ENCODE peak calls at places on chromosomes 5 and 9, in ten cellular contexts. D is sigmoid colon, P is suprapubic skin, M is right lobe of liver, Y is A549, N is tibial nerve, H is testis, O is body of pancreas, Q is endothelial cell of umbilical vein, F is ovary. I is an unnamed sample.

GRCh38 chr5:116038817-116039216 is 6.5 kb downstream of the ARL14EPL start:
- DNase-seq in D (no peak), N (no peak), Q (no peak), Y (no peak), H (no peak), O (no peak), F (no peak), P (no peak), M (no peak), I (no peak)

GRCh38 chr5:80125962-80126480 is 90.9 kb downstream of the THBS4 start:
- DNase-seq in Q (no peak), H (no peak), F (no peak), Y (no peak), M (no peak), D (no peak), N (no peak), P (no peak), O (peak), I (no peak)

GRCh38 chr5:131575660-131576227 is 59.3 kb downstream of the RAPGEF6 start:
- DNase-seq in Y (no peak), D (no peak), Q (no peak), F (no peak), P (no peak), N (no peak), O (no peak), M (no peak), H (no peak), I (no peak)

GRCh38 chr5:82351754-82352145 is 73.6 kb upstream of the RPS23 start:
- DNase-seq in Q (peak), O (peak), Y (peak), F (no peak), P (no peak), M (no peak), N (no peak), H (no peak), D (no peak), I (no peak)

GRCh38 chr9:110440161-110440560 is 102.5 kb upstream of the TXNDC8 start:
- DNase-seq in F (no peak), Q (no peak), H (no peak), Y (no peak), O (no peak), N (no peak), M (no peak), D (no peak), P (no peak), I (no peak)

GRCh38 chr9:129556576-129557191 is 64.2 kb downstream of the C9orf50 start:
- DNase-seq in D (no peak), O (no peak), F (peak), Y (no peak), H (no peak), N (no peak), M (no peak), Q (no peak), P (no peak), I (no peak)

GRCh38 chr9:33881635-33882034 is 64.7 kb downstream of the UBE2R2 start:
- DNase-seq in D (no peak), Q (peak), O (no peak), P (no peak), F (no peak), N (no peak), M (no peak), Y (no peak), H (no peak), I (no peak)

GRCh38 chr9:137406876-137407589 is 15.9 kb downstream of the EXD3 start:
- DNase-seq in H (peak), D (no peak), O (peak), P (no peak), Q (peak), M (peak), Y (peak), N (no peak), F (peak), I (no peak)

GRCh38 chr5:75651575-75651974 is 40.3 kb downstream of the ANKDD1B start:
- DNase-seq in Q (no peak), M (no peak), N (no peak), O (no peak), F (no peak), Y (no peak), P (no peak), H (no peak), D (no peak), I (no peak)

GRCh38 chr9:82147798-82148440 is 159.3 kb downstream of the SPATA31D1 start:
- DNase-seq in D (no peak), H (no peak), Q (no peak), P (no peak), M (no peak), N (no peak), F (no peak), O (no peak), Y (no peak), I (no peak)

GRCh38 chr9:108257387-108257786 is 598.4 kb downstream of the ACTL7B start:
- DNase-seq in Q (no peak), D (no peak), O (no peak), H (no peak), M (no peak), F (no peak), N (no peak), P (no peak), Y (no peak), I (no peak)

GRCh38 chr5:149417714-149418368 is 38.7 kb upstream of the IL17B start:
- DNase-seq in M (no peak), Q (no peak), D (peak), O (no peak), Y (no peak), F (peak), H (no peak), N (no peak), P (no peak), I (no peak)

GRCh38 chr9:116499986-116500871 is 186.9 kb upstream of the TRIM32 start:
- DNase-seq in H (no peak), D (no peak), Y (peak), P (no peak), O (no peak), Q (no peak), F (no peak), N (no peak), M (no peak), I (no peak)

GRCh38 chr5:20523099-20523498 is 535.1 kb upstream of the CDH18 start:
- DNase-seq in M (no peak), Q (no peak), H (no peak), O (no peak), F (no peak), D (no peak), P (no peak), Y (no peak), N (no peak), I (no peak)

GRCh38 chr9:26753971-26754370 is 138.6 kb downstream of the CAAP1 start:
- DNase-seq in N (no peak), Y (no peak), F (no peak), H (no peak), O (no peak), Q (no peak), D (no peak), P (no peak), M (no peak), I (no peak)

GRCh38 chr9:128702445-128702948 is at the start of gene PKN3:
- DNase-seq in M (peak), Q (peak), H (peak), P (peak), D (peak), Y (peak), N (peak), F (peak), O (peak), I (peak)

GRCh38 chr9:89440548-89440947 is 57.4 kb downstream of the SEMA4D start:
- DNase-seq in H (peak), M (no peak), N (no peak), Q (no peak), Y (no peak), P (peak), O (peak), D (no peak), F (no peak), I (peak)

GRCh38 chr5:375336-375920 is 53.9 kb downstream of the AHRR start:
- DNase-seq in H (peak), D (peak), P (peak), N (no peak), M (peak), Q (no peak), O (peak), Y (no peak), F (no peak), I (peak)
- TF ChIP-seq POLR2A in H (no peak), D (no peak), P (no peak), N (no peak), M (no peak), Q (no peak), O (no peak), Y (no peak), F (no peak), I (no peak)

GRCh38 chr5:151051066-151051930 is 29.5 kb downstream of the TNIP1 start:
- DNase-seq in M (peak), H (peak), D (peak), P (peak), Q (peak), N (peak), Y (peak), F (peak), O (peak), I (peak)

GRCh38 chr5:151052834-151053233 is 28.0 kb downstream of the TNIP1 start:
- DNase-seq in D (no peak), M (no peak), P (no peak), H (no peak), Q (no peak), N (no peak), Y (no peak), O (no peak), F (no peak), I (no peak)

GRCh38 chr5:151053796-151054490 is 26.9 kb downstream of the TNIP1 start:
- DNase-seq in N (no peak), H (no peak), O (no peak), Y (no peak), D (no peak), Q (no peak), M (no peak), F (no peak), P (no peak), I (no peak)

GRCh38 chr5:151054713-151055112 is 26.1 kb downstream of the TNIP1 start:
- DNase-seq in Y (no peak), F (no peak), H (no peak), P (no peak), D (no peak), Q (no peak), O (no peak), N (no peak), M (no peak), I (no peak)

GRCh38 chr5:151051931-151052608 is 28.8 kb downstream of the TNIP1 start:
- DNase-seq in Q (no peak), F (no peak), O (no peak), H (no peak), M (no peak), N (no peak), Y (no peak), P (no peak), D (no peak), I (no peak)
- TF ChIP-seq CTCF in Q (no peak), F (no peak), O (no peak), H (no peak), M (no peak), N (no peak), Y (no peak), P (no peak), D (no peak), I (no peak)

DNA sequence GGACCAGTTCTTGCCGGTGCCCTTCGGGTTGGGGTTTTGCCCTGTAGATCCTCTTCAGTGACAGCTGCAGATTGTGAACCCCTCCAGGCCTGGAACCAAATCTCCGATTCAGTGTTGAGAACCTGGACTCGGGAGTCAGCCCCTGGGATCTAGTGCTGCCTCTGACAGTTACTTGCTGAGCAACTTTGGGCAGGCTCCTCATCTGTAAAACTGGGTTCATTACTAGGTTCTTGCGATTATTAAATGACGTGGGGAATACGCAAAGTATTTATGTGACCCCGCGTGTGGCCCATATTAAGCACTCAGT is 600 bp downstream of the ERCC6L2 start:
- DNase-seq in F (no peak), Y (no peak), O (no peak), Q (no peak), P (no peak), M (no peak), H (no peak), D (no peak), N (no peak), I (no peak)
- H3K4me3 ChIP-seq in F (no peak), Y (no peak), O (peak), Q (peak), P (no peak), M (no peak), H (no peak), D (no peak), N (no peak), I (peak)

GRCh38 chr9:125747765-125748510 is 765 bp downstream of the PBX3 start:
- DNase-seq in M (peak), Y (peak), O (peak), P (peak), H (peak), D (peak), Q (peak), N (no peak), F (peak), I (no peak)
- TF ChIP-seq POLR2A in M (peak), Y (no peak), O (no peak), P (no peak), H (no peak), D (no peak), Q (peak), N (peak), F (no peak), I (no peak)

I was measured in lower leg skin.